ENCODE peak calls at places on chromosome 11, in nine cellular contexts. N, B, K, W, T, O, E, S and C are unnamed samples.

GRCh38 chr11:9625728-9626127 is 38.1 kb upstream of the SWAP70 start:
- DNase-seq in N (no peak), T (no peak), W (no peak), O (no peak), B (no peak), S (no peak), E (no peak), K (no peak), C (no peak)

GRCh38 chr11:48141475-48142100 is 75.0 kb upstream of the OR4B1 start:
- DNase-seq in K (no peak), O (peak), W (peak), N (no peak), E (no peak), B (no peak), T (no peak), S (no peak), C (no peak)

GRCh38 chr11:117872420-117872961 is 4.0 kb downstream of the FXYD6 start:
- DNase-seq in W (no peak), O (no peak), T (no peak), E (no peak), S (no peak), K (no peak), N (peak), B (no peak), C (no peak)

GRCh38 chr11:102575016-102575415 is 44.5 kb upstream of the MMP7 start:
- DNase-seq in O (no peak), K (no peak), N (no peak), B (no peak), S (no peak), E (no peak), T (no peak), W (no peak), C (no peak)

GRCh38 chr11:78131956-78132355 is 7.5 kb downstream of the ALG8 start:
- DNase-seq in N (no peak), T (no peak), E (no peak), S (no peak), W (peak), K (no peak), O (no peak), B (no peak), C (no peak)

GRCh38 chr11:9594267-9595046 is 21.0 kb downstream of the WEE1 start:
- DNase-seq in N (no peak), O (no peak), T (no peak), E (no peak), K (no peak), B (no peak), W (no peak), S (no peak), C (no peak)

GRCh38 chr11:110447343-110447742 is 17.6 kb downstream of the FDX1 start:
- DNase-seq in E (no peak), S (no peak), K (no peak), O (no peak), B (no peak), N (no peak), W (no peak), T (no peak), C (no peak)

GRCh38 chr11:92314499-92314898 is 89.9 kb downstream of the FAT3 start:
- DNase-seq in E (no peak), O (no peak), N (no peak), W (no peak), K (no peak), B (no peak), S (no peak), T (peak), C (no peak)

GRCh38 chr11:62139526-62140301 is 15.9 kb downstream of the INCENP start:
- DNase-seq in W (no peak), S (no peak), K (no peak), B (no peak), O (no peak), T (peak), N (no peak), E (no peak), C (no peak)

GRCh38 chr11:75467311-75467710 is 34.3 kb upstream of the KLHL35 start:
- DNase-seq in T (no peak), N (no peak), O (no peak), E (no peak), B (no peak), W (no peak), K (no peak), S (no peak), C (no peak)

GRCh38 chr11:75468534-75469340 is 35.7 kb upstream of the KLHL35 start:
- DNase-seq in O (peak), T (no peak), E (no peak), N (peak), W (peak), S (no peak), K (no peak), B (no peak), C (peak)

GRCh38 chr11:75467881-75468280 is 34.9 kb upstream of the KLHL35 start:
- DNase-seq in S (no peak), E (no peak), N (no peak), O (no peak), T (no peak), B (no peak), W (no peak), K (no peak), C (no peak)

GRCh38 chr11:75463106-75463774 is 30.2 kb upstream of the KLHL35 start:
- DNase-seq in W (no peak), K (no peak), N (no peak), B (no peak), E (no peak), O (no peak), T (no peak), S (no peak), C (no peak)

GRCh38 chr11:75465701-75466531 is 32.9 kb upstream of the KLHL35 start:
- DNase-seq in O (no peak), W (no peak), K (peak), E (no peak), T (no peak), S (no peak), B (no peak), N (no peak), C (no peak)
- TF ChIP-seq CTCF in O (no peak), W (no peak), K (no peak), E (no peak), T (no peak), S (no peak), B (no peak), N (no peak), C (no peak)

GRCh38 chr11:114771172-114771571 is 92.8 kb downstream of the NXPE2 start:
- DNase-seq in O (no peak), K (no peak), B (no peak), W (no peak), S (no peak), N (no peak), T (no peak), E (no peak), C (no peak)

GRCh38 chr11:114776956-114777355 is 98.6 kb downstream of the NXPE2 start:
- DNase-seq in E (no peak), O (no peak), T (no peak), W (no peak), S (no peak), N (no peak), B (no peak), K (no peak), C (no peak)

GRCh38 chr11:114773541-114774338 is 95.4 kb downstream of the NXPE2 start:
- DNase-seq in K (peak), B (no peak), S (no peak), N (no peak), W (no peak), O (no peak), E (no peak), T (no peak), C (no peak)

GRCh38 chr11:114775849-114776621 is 97.7 kb downstream of the NXPE2 start:
- DNase-seq in T (no peak), W (no peak), S (no peak), N (no peak), E (no peak), O (no peak), K (peak), B (no peak), C (no peak)

GRCh38 chr11:114774599-114775365 is 96.5 kb downstream of the NXPE2 start:
- DNase-seq in O (peak), S (no peak), N (no peak), T (no peak), K (peak), E (no peak), W (no peak), B (peak), C (peak)
- TF ChIP-seq CTCF in O (peak), S (peak), N (no peak), T (no peak), K (peak), E (peak), W (peak), B (peak), C (peak)

GRCh38 chr11:36702330-36703054 is 104.5 kb upstream of the RAG2 start:
- DNase-seq in K (peak), W (peak), S (peak), E (peak), T (no peak), B (peak), N (no peak), O (no peak), C (peak)
- TF ChIP-seq CTCF in K (peak), W (peak), S (peak), E (peak), T (peak), B (peak), N (peak), O (peak), C (peak)

GRCh38 chr11:46896719-46897406 is 21.5 kb downstream of the LRP4 start:
- DNase-seq in K (peak), S (no peak), B (no peak), O (no peak), W (peak), E (no peak), T (no peak), N (no peak), C (no peak)
- TF ChIP-seq CTCF in K (peak), S (peak), B (peak), O (no peak), W (peak), E (no peak), T (no peak), N (no peak), C (peak)

GRCh38 chr11:134332189-134332631 is 422 bp downstream of the GLB1L2 start:
- DNase-seq in W (no peak), T (no peak), K (peak), B (peak), S (no peak), O (no peak), N (peak), E (no peak), C (peak)
- TF ChIP-seq CTCF in W (no peak), T (no peak), K (peak), B (peak), S (no peak), O (no peak), N (no peak), E (no peak), C (no peak)

GRCh38 chr11:18145025-18145424 is 12.7 kb downstream of the MRGPRX3 start:
- DNase-seq in E (no peak), T (no peak), B (no peak), S (no peak), W (peak), K (no peak), O (no peak), N (no peak), C (no peak)
- TF ChIP-seq CTCF in E (peak), T (no peak), B (peak), S (peak), W (peak), K (peak), O (no peak), N (no peak), C (peak)